ENCODE peak calls at places on chromosomes 11 and 22, in eight cellular contexts. One of them, this sample, is unnamed.

GRCh38 chr11:2892215-2893020 is 6.8 kb upstream of the CDKN1C start:
- DNase-seq in CD8-positive, alpha-beta memory T cell: peak; percentile 64
- DNase-seq in SK-N-SH: peak; percentile 92
- DNase-seq in right cardiac atrium: peak; percentile 70
- DNase-seq in H9: peak; percentile 88
- DNase-seq in ovary: peak; percentile 70
- DNase-seq in OCI-LY7: peak; percentile 71
- DNase-seq in cardiac muscle cell: peak; percentile 74
- DNase-seq in this sample: peak; percentile 78

GRCh38 chr22:25564979-25565677 is 653 bp downstream of the GRK3 start:
- DNase-seq in CD8-positive, alpha-beta memory T cell: peak; percentile 11
- DNase-seq in SK-N-SH: peak; percentile 73
- DNase-seq in right cardiac atrium: peak; percentile 32
- DNase-seq in H9: peak; percentile 81
- DNase-seq in ovary: peak; percentile 27
- DNase-seq in OCI-LY7: peak; percentile 39
- DNase-seq in cardiac muscle cell: peak; percentile 31
- DNase-seq in this sample: peak; percentile 44

GRCh38 chr22:42280836-42281235 is 10.4 kb upstream of the TCF20 start:
- DNase-seq in CD8-positive, alpha-beta memory T cell: no peak
- DNase-seq in SK-N-SH: no peak
- DNase-seq in right cardiac atrium: no peak
- DNase-seq in H9: peak; percentile 15
- DNase-seq in ovary: peak; percentile 8
- DNase-seq in OCI-LY7: no peak
- DNase-seq in cardiac muscle cell: no peak
- DNase-seq in this sample: no peak

GRCh38 chr11:72600557-72600956 is 73.7 kb downstream of the PDE2A start:
- DNase-seq in CD8-positive, alpha-beta memory T cell: no peak
- DNase-seq in SK-N-SH: no peak
- DNase-seq in right cardiac atrium: no peak
- DNase-seq in H9: no peak
- DNase-seq in ovary: no peak
- DNase-seq in OCI-LY7: no peak
- DNase-seq in cardiac muscle cell: no peak
- DNase-seq in this sample: no peak

GRCh38 chr22:19174106-19175025 is 4.2 kb downstream of the SLC25A1 start:
- DNase-seq in CD8-positive, alpha-beta memory T cell: no peak
- DNase-seq in SK-N-SH: no peak
- DNase-seq in right cardiac atrium: peak; percentile 72
- DNase-seq in H9: peak; percentile 65
- DNase-seq in ovary: no peak
- DNase-seq in OCI-LY7: peak; percentile 83
- DNase-seq in cardiac muscle cell: peak; percentile 85
- DNase-seq in this sample: no peak

GRCh38 chr11:35798983-35799382 is 136.4 kb downstream of the TRIM44 start:
- DNase-seq in CD8-positive, alpha-beta memory T cell: no peak
- DNase-seq in SK-N-SH: no peak
- DNase-seq in right cardiac atrium: no peak
- DNase-seq in H9: no peak
- DNase-seq in ovary: no peak
- DNase-seq in OCI-LY7: no peak
- DNase-seq in cardiac muscle cell: no peak
- DNase-seq in this sample: no peak

GRCh38 chr22:21936151-21936778 is 16.4 kb downstream of the PPM1F start:
- DNase-seq in CD8-positive, alpha-beta memory T cell: no peak
- DNase-seq in SK-N-SH: no peak
- DNase-seq in right cardiac atrium: peak; percentile 45
- DNase-seq in H9: no peak
- DNase-seq in ovary: no peak
- DNase-seq in OCI-LY7: no peak
- DNase-seq in cardiac muscle cell: no peak
- DNase-seq in this sample: no peak

GRCh38 chr22:20105456-20106204 is 10.3 kb upstream of the RANBP1 start:
- DNase-seq in CD8-positive, alpha-beta memory T cell: no peak
- DNase-seq in SK-N-SH: no peak
- DNase-seq in right cardiac atrium: peak; percentile 6
- DNase-seq in H9: no peak
- DNase-seq in ovary: no peak
- DNase-seq in OCI-LY7: no peak
- DNase-seq in cardiac muscle cell: no peak
- DNase-seq in this sample: no peak

GRCh38 chr11:119179983-119180382 is 5.3 kb upstream of the NHERF4 start:
- DNase-seq in CD8-positive, alpha-beta memory T cell: no peak
- DNase-seq in SK-N-SH: no peak
- DNase-seq in right cardiac atrium: no peak
- DNase-seq in H9: no peak
- DNase-seq in ovary: no peak
- DNase-seq in OCI-LY7: no peak
- DNase-seq in cardiac muscle cell: no peak
- DNase-seq in this sample: no peak

GRCh38 chr11:129315781-129316579 is 59.7 kb upstream of the BARX2 start:
- DNase-seq in CD8-positive, alpha-beta memory T cell: no peak
- DNase-seq in SK-N-SH: no peak
- DNase-seq in right cardiac atrium: no peak
- DNase-seq in H9: peak; percentile 79
- DNase-seq in ovary: no peak
- DNase-seq in OCI-LY7: no peak
- DNase-seq in cardiac muscle cell: no peak
- DNase-seq in this sample: peak; percentile 35

GRCh38 chr22:23393721-23394320 is 186.3 kb downstream of the IGLL1 start:
- DNase-seq in CD8-positive, alpha-beta memory T cell: no peak
- DNase-seq in SK-N-SH: no peak
- DNase-seq in right cardiac atrium: no peak
- DNase-seq in H9: no peak
- DNase-seq in ovary: no peak
- DNase-seq in OCI-LY7: no peak
- DNase-seq in cardiac muscle cell: no peak
- DNase-seq in this sample: no peak

GRCh38 chr11:108498046-108498815 is at the start of gene POGLUT3:
- DNase-seq in CD8-positive, alpha-beta memory T cell: peak; percentile 56
- DNase-seq in SK-N-SH: peak; percentile 93
- DNase-seq in right cardiac atrium: peak; percentile 73
- DNase-seq in H9: peak; percentile 56
- DNase-seq in ovary: peak; percentile 62
- DNase-seq in OCI-LY7: no peak
- DNase-seq in cardiac muscle cell: peak; percentile 71
- DNase-seq in this sample: peak; percentile 70

GRCh38 chr11:121606354-121606753 is 153.6 kb upstream of the SORL1-AS1 start:
- DNase-seq in CD8-positive, alpha-beta memory T cell: no peak
- DNase-seq in SK-N-SH: no peak
- DNase-seq in right cardiac atrium: no peak
- DNase-seq in H9: no peak
- DNase-seq in ovary: no peak
- DNase-seq in OCI-LY7: no peak
- DNase-seq in cardiac muscle cell: no peak
- DNase-seq in this sample: no peak

GRCh38 chr11:134139873-134140331 is 71.0 kb downstream of the JAM3 start:
- DNase-seq in CD8-positive, alpha-beta memory T cell: peak; percentile 49
- DNase-seq in SK-N-SH: peak; percentile 83
- DNase-seq in right cardiac atrium: peak; percentile 40
- DNase-seq in H9: peak; percentile 65
- DNase-seq in ovary: peak; percentile 84
- DNase-seq in OCI-LY7: peak; percentile 43
- DNase-seq in cardiac muscle cell: peak; percentile 91
- DNase-seq in this sample: peak; percentile 65

GRCh38 chr11:112694244-112694643 is 267.0 kb upstream of the NCAM1 start:
- DNase-seq in CD8-positive, alpha-beta memory T cell: no peak
- DNase-seq in SK-N-SH: no peak
- DNase-seq in right cardiac atrium: no peak
- DNase-seq in H9: no peak
- DNase-seq in ovary: no peak
- DNase-seq in OCI-LY7: no peak
- DNase-seq in cardiac muscle cell: no peak
- DNase-seq in this sample: no peak

GRCh38 chr11:17528181-17528691 is 16.0 kb downstream of the USH1C start:
- DNase-seq in CD8-positive, alpha-beta memory T cell: peak; percentile 19
- DNase-seq in SK-N-SH: peak; percentile 88
- DNase-seq in right cardiac atrium: peak; percentile 46
- DNase-seq in H9: peak; percentile 76
- DNase-seq in ovary: peak; percentile 44
- DNase-seq in OCI-LY7: peak; percentile 51
- DNase-seq in cardiac muscle cell: peak; percentile 55
- DNase-seq in this sample: peak; percentile 84

DNA sequence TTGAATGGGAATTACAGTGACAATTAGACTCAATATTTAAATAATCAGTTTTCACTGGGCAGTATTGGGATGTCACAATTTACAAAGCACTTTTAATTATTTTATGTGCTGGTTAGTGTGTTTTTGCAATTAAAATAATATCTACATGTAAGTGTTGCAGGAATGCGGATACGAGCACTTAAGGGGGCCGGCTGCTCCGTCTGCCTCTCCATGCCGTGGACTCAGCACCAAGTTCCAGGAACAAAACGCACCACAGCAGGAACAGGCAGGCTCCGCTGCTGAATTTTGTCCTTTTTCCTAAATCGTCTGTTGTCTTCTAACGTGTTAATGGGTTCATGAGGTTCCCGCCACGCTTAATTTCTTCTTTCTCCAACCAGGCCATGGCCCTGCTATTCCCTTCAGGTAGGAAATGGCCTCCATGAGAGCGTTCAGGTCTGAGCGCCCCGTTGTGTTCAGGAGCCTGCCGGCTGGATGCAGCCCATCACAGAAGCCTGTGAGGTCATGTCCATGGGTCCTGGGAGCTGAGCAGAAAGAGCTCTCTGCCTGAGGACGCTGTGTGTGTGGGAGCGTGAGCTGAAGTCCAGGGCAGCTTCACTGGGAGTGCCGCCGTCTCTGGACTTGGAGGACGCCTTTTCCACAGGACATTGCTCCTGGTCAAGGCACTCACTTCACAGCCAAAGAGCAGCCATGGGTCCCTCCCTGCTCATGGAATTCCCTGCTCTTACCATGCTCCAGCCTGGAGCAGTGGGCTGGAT is 730.3 kb downstream of the BRD1 start:
- DNase-seq in CD8-positive, alpha-beta memory T cell: no peak
- DNase-seq in SK-N-SH: no peak
- DNase-seq in right cardiac atrium: no peak
- DNase-seq in H9: no peak
- DNase-seq in ovary: no peak
- DNase-seq in OCI-LY7: no peak
- DNase-seq in cardiac muscle cell: no peak
- DNase-seq in this sample: no peak
- H3K9me3 ChIP-seq in CD8-positive, alpha-beta memory T cell: no peaks in the 10 kb centered on the region
- H3K9me3 ChIP-seq in SK-N-SH: no peaks in the 10 kb centered on the region
- H3K9me3 ChIP-seq in right cardiac atrium: no peaks in the 10 kb centered on the region
- H3K9me3 ChIP-seq in H9: no peaks in the 10 kb centered on the region
- H3K9me3 ChIP-seq in ovary: no peaks in the 10 kb centered on the region
- H3K9me3 ChIP-seq in OCI-LY7: no peaks in the 10 kb centered on the region
- H3K9me3 ChIP-seq in cardiac muscle cell: no peaks in the 10 kb centered on the region
- H3K9me3 ChIP-seq in this sample: no peaks in the 10 kb centered on the region

DNA sequence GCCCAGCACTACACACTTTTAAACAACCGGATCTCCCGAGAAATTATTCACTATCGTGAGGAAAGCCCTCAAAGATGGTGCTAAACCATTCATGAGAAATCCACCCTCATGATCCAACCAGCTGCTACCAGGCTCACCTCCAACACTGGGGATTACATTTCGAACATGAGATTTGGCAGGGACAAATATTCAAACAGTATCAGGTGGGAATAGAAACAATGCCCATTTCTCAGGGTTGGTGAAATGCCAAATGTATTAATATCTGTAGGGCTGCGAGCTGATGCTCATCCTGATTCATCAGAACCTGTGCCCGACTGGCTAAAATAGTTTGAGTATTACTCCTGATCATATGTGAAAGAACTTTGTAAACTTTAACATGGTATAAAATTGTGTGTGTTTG is 15.8 kb upstream of the PTPRJ start:
- DNase-seq in CD8-positive, alpha-beta memory T cell: no peak
- DNase-seq in SK-N-SH: no peak
- DNase-seq in right cardiac atrium: no peak
- DNase-seq in H9: no peak
- DNase-seq in ovary: no peak
- DNase-seq in OCI-LY7: no peak
- DNase-seq in cardiac muscle cell: no peak
- DNase-seq in this sample: no peak
- H3K9me3 ChIP-seq in CD8-positive, alpha-beta memory T cell: no peaks in the 10 kb centered on the region
- H3K9me3 ChIP-seq in SK-N-SH: no peaks in the 10 kb centered on the region
- H3K9me3 ChIP-seq in right cardiac atrium: no peaks in the 10 kb centered on the region
- H3K9me3 ChIP-seq in H9: no peaks in the 10 kb centered on the region
- H3K9me3 ChIP-seq in ovary: no peaks in the 10 kb centered on the region
- H3K9me3 ChIP-seq in OCI-LY7: no peaks in the 10 kb centered on the region
- H3K9me3 ChIP-seq in cardiac muscle cell: no peaks in the 10 kb centered on the region
- H3K9me3 ChIP-seq in this sample: no peaks in the 10 kb centered on the region

DNA sequence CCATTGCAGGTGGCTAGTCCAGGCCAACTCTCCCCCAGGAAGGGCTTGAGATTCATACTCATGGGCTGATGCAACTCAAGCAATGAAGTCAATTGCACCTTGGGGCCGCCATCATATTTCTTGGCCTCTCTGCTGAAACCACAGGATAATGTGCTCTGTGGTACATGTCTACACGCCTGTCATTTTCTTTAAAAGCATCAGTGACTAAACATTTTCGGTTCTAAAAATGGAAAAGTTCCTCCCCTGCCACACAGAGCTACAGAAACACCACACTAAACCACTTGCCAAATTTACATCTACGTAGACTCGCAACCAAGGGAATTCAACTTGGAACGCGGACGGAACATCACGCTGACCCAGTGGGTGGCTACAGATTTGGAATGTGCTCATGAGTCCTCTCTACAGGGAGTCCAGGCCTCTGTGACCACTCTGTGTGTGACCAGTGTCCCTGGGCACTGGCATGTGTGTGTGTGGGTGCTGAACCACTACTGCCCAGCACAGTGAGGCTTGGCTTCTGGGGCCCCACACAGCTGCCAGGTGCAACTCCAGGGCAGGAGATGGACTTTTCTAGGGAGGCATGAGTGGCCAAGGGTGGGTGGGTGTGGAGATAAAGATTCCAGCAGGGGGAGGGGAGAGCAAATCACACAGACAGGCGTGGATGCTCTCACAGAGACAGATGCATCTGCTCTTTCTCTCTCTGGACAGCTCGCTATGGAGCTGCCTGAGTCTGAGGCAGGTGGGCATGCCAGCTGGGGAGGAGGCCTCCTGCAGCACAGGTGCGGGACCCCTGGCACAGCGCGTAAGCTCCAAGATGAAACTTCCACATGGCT is 261.9 kb downstream of the CTTN start:
- DNase-seq in CD8-positive, alpha-beta memory T cell: no peak
- DNase-seq in SK-N-SH: no peak
- DNase-seq in right cardiac atrium: no peak
- DNase-seq in H9: no peak
- DNase-seq in ovary: no peak
- DNase-seq in OCI-LY7: no peak
- DNase-seq in cardiac muscle cell: no peak
- DNase-seq in this sample: no peak
- H3K9me3 ChIP-seq in CD8-positive, alpha-beta memory T cell: no peaks in the 10 kb centered on the region
- H3K9me3 ChIP-seq in SK-N-SH: no peaks in the 10 kb centered on the region
- H3K9me3 ChIP-seq in right cardiac atrium: no peaks in the 10 kb centered on the region
- H3K9me3 ChIP-seq in H9: no peaks in the 10 kb centered on the region
- H3K9me3 ChIP-seq in ovary: no peaks in the 10 kb centered on the region
- H3K9me3 ChIP-seq in OCI-LY7: no peaks in the 10 kb centered on the region
- H3K9me3 ChIP-seq in cardiac muscle cell: no peaks in the 10 kb centered on the region
- H3K9me3 ChIP-seq in this sample: no peaks in the 10 kb centered on the region

DNA sequence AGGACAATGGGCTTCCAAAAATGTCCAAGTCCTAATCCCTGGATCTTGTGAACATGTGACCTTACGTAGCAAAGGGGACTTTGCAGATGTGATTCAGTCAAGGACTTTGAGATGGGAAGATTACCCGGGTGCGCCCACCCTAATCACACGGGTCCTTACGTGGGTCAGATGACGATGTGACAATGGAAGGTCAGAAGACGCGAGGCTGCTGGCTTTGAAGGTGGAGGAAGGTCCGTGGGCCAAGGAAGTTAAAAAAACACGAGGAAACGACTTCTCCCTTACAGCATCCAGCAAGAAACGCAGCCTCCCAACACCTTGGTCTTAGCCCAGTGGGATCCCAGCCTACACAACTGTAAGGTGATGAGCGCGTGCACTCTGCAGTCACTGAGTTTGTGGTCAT is 860.1 kb downstream of the TBC1D22A start:
- DNase-seq in CD8-positive, alpha-beta memory T cell: no peak
- DNase-seq in SK-N-SH: no peak
- DNase-seq in right cardiac atrium: no peak
- DNase-seq in H9: peak; percentile 10
- DNase-seq in ovary: no peak
- DNase-seq in OCI-LY7: no peak
- DNase-seq in cardiac muscle cell: no peak
- DNase-seq in this sample: no peak
- H3K9me3 ChIP-seq in CD8-positive, alpha-beta memory T cell: no peaks in the 10 kb centered on the region
- H3K9me3 ChIP-seq in SK-N-SH: no peaks in the 10 kb centered on the region
- H3K9me3 ChIP-seq in right cardiac atrium: no peaks in the 10 kb centered on the region
- H3K9me3 ChIP-seq in H9: no peaks in the 10 kb centered on the region
- H3K9me3 ChIP-seq in ovary: no peaks in the 10 kb centered on the region
- H3K9me3 ChIP-seq in OCI-LY7: no peaks in the 10 kb centered on the region
- H3K9me3 ChIP-seq in cardiac muscle cell: no peaks in the 10 kb centered on the region
- H3K9me3 ChIP-seq in this sample: no peaks in the 10 kb centered on the region